ENCODE peak calls at places on chromosomes 13 and 19, in seven cellular contexts. H, K, U, D, Z, W and I are unnamed samples.

GRCh38 chr13:47188802-47189201 is 291.9 kb upstream of the HTR2A start:
- DNase-seq in D (no peak), K (no peak), W (no peak), U (no peak), H (no peak), Z (no peak), I (peak; percentile 65)

GRCh38 chr13:57629391-57629804 is 2.1 kb upstream of the PCDH17 start:
- DNase-seq in D (no peak), H (no peak), Z (no peak), U (no peak), K (no peak), W (no peak), I (no peak)

GRCh38 chr13:80684525-80685017 is 343.6 kb upstream of the SPRY2 start:
- DNase-seq in H (no peak), U (no peak), W (no peak), Z (peak; percentile 0), D (no peak), K (no peak), I (no peak)

GRCh38 chr19:11041194-11041593 is 48.1 kb upstream of the LDLR start:
- DNase-seq in D (no peak), U (no peak), Z (no peak), K (no peak), W (no peak), H (no peak), I (no peak)

GRCh38 chr19:35774274-35775045 is 904 bp upstream of the ARHGAP33 start:
- DNase-seq in U (no peak), D (no peak), K (no peak), W (no peak), Z (no peak), H (no peak), I (no peak)

GRCh38 chr13:89315287-89315686 is 1644.1 kb downstream of the SLITRK5 start:
- DNase-seq in W (no peak), D (no peak), H (no peak), Z (no peak), K (no peak), U (peak; percentile 2), I (no peak)

GRCh38 chr19:33193864-33194362 is at the start of gene LRP3:
- DNase-seq in D (no peak), W (peak; percentile 72), U (no peak), Z (no peak), K (no peak), H (no peak), I (no peak)

GRCh38 chr19:15452111-15453047 is 2.6 kb upstream of the WIZ start:
- DNase-seq in U (peak; percentile 82), W (peak; percentile 99), H (peak; percentile 36), K (peak; percentile 79), D (peak; percentile 96), Z (peak; percentile 86), I (no peak)

GRCh38 chr13:77511552-77511951 is 24.0 kb upstream of the SCEL start:
- DNase-seq in W (no peak), U (no peak), H (no peak), D (no peak), Z (no peak), K (no peak), I (no peak)

GRCh38 chr13:109207618-109208017 is 578.2 kb downstream of the MYO16 start:
- DNase-seq in H (no peak), Z (no peak), U (no peak), W (no peak), D (no peak), K (no peak), I (no peak)

GRCh38 chr13:41652735-41653361 is 195.5 kb downstream of the RGCC start:
- DNase-seq in U (peak; percentile 78), D (peak; percentile 39), K (no peak), Z (peak; percentile 12), H (peak; percentile 32), W (no peak), I (no peak)

GRCh38 chr19:54696117-54696548 is 28.1 kb upstream of the KIR3DL3 start:
- DNase-seq in U (no peak), D (no peak), Z (no peak), W (no peak), H (no peak), K (no peak), I (no peak)

GRCh38 chr13:46491641-46492040 is 61.3 kb upstream of the LRCH1 start:
- DNase-seq in W (no peak), D (no peak), H (no peak), Z (no peak), K (no peak), U (no peak), I (no peak)

GRCh38 chr19:48556163-48556562 is 4.2 kb downstream of the SULT2B1 start:
- DNase-seq in Z (no peak), D (peak; percentile 70), H (peak; percentile 56), U (peak; percentile 47), K (peak; percentile 41), W (peak; percentile 62), I (no peak)

GRCh38 chr13:79995334-79995733 is 345.6 kb downstream of the SPRY2 start:
- DNase-seq in U (peak; percentile 85), H (peak; percentile 58), W (no peak), Z (no peak), D (no peak), K (peak; percentile 75), I (peak; percentile 85)

GRCh38 chr13:43285891-43286602 is 262.7 kb downstream of the DNAJC15 start:
- DNase-seq in W (no peak), K (peak; percentile 25), H (no peak), U (peak; percentile 84), Z (no peak), D (no peak), I (no peak)